ENCODE peak calls at places on chromosomes 5 and 9, in five cellular contexts. H, U, V, S and A are unnamed samples.

GRCh38 chr9:127734247-127734746 is 797 bp downstream of the TOR2A start:
- DNase-seq in H (no peak), U (no peak), V (no peak), S (no peak), A (no peak)

GRCh38 chr9:124122813-124123462 is 111.4 kb downstream of the LHX2 start:
- DNase-seq in H (no peak), U (no peak), V (no peak), S (no peak), A (no peak)

GRCh38 chr9:109329274-109330258 is 8.7 kb upstream of the EPB41L4B start:
- DNase-seq in H (peak; percentile 41), U (no peak), V (no peak), S (peak; percentile 91), A (peak; percentile 77)

GRCh38 chr5:163890211-163890610 is 384.8 kb downstream of the MAT2B start:
- DNase-seq in H (no peak), U (no peak), V (no peak), S (no peak), A (no peak)

GRCh38 chr9:82412586-82412985 is 424.0 kb downstream of the SPATA31D1 start:
- DNase-seq in H (no peak), U (no peak), V (no peak), S (peak; percentile 84), A (no peak)

GRCh38 chr9:128420651-128421473 is at the start of gene CERCAM:
- DNase-seq in H (peak; percentile 49), U (peak; percentile 84), V (peak; percentile 46), S (no peak), A (no peak)

GRCh38 chr5:8954801-8955200 is 591.1 kb downstream of the SEMA5A start:
- DNase-seq in H (no peak), U (no peak), V (no peak), S (no peak), A (no peak)

GRCh38 chr5:139605887-139606286 is 42.3 kb upstream of the CXXC5 start:
- DNase-seq in H (no peak), U (no peak), V (no peak), S (no peak), A (no peak)

GRCh38 chr5:6446626-6447309 is 1.9 kb upstream of the UBE2QL1 start:
- DNase-seq in H (no peak), U (no peak), V (no peak), S (no peak), A (no peak)

GRCh38 chr5:112784726-112785125 is 47.0 kb downstream of the APC start:
- DNase-seq in H (no peak), U (no peak), V (no peak), S (no peak), A (peak; percentile 17)